ENCODE peak calls at places on chromosome 15, in nine cellular contexts. W, J, L, P, Y, G, D, A and S are unnamed samples.

GRCh38 chr15:38440353-38441129 is 13.4 kb upstream of the FAM98B start:
- DNase-seq in W (peak), D (peak), Y (peak), A (no peak), J (peak), G (peak), P (peak), L (no peak), S (no peak)

GRCh38 chr15:46061002-46061401 is 426.2 kb downstream of the SQOR start:
- DNase-seq in W (no peak), L (no peak), D (no peak), P (no peak), A (no peak), G (no peak), Y (no peak), J (no peak), S (no peak)

GRCh38 chr15:57647071-57647790 is 55.5 kb downstream of the MYZAP start:
- DNase-seq in L (no peak), G (no peak), W (no peak), P (no peak), A (no peak), Y (no peak), D (no peak), J (no peak), S (no peak)

GRCh38 chr15:42921049-42921731 is 612 bp upstream of the TTBK2 start:
- DNase-seq in G (peak), D (peak), P (peak), Y (peak), J (no peak), A (peak), L (no peak), W (no peak), S (no peak)

GRCh38 chr15:82624438-82624837 is 22.7 kb downstream of the CPEB1 start:
- DNase-seq in P (no peak), D (no peak), G (no peak), W (no peak), J (no peak), L (no peak), A (no peak), Y (no peak), S (no peak)

GRCh38 chr15:73986055-73986775 is 5.9 kb downstream of the STOML1 start:
- DNase-seq in J (no peak), W (no peak), L (no peak), G (no peak), Y (no peak), P (no peak), A (no peak), D (no peak), S (no peak)

GRCh38 chr15:43267439-43267838 is 711 bp upstream of the TGM5 start:
- DNase-seq in Y (no peak), G (no peak), P (no peak), J (no peak), L (no peak), D (no peak), A (no peak), W (no peak), S (no peak)

GRCh38 chr15:94069834-94070233 is 161.5 kb upstream of the MCTP2 start:
- DNase-seq in A (no peak), Y (no peak), W (no peak), L (no peak), G (no peak), P (no peak), D (no peak), J (no peak), S (no peak)

GRCh38 chr15:90557147-90557546 is 27.4 kb downstream of the CRTC3 start:
- DNase-seq in P (no peak), A (no peak), D (peak), J (no peak), L (no peak), Y (no peak), W (no peak), G (no peak), S (no peak)

GRCh38 chr15:76139368-76140068 is 79.7 kb downstream of the TMEM266 start:
- DNase-seq in W (peak), D (peak), J (peak), P (peak), L (peak), A (peak), Y (peak), G (peak), S (peak)

GRCh38 chr15:41347236-41347635 is 14.6 kb downstream of the NUSAP1 start:
- DNase-seq in A (no peak), J (no peak), G (no peak), L (no peak), D (no peak), P (no peak), W (no peak), Y (no peak), S (no peak)

GRCh38 chr15:90873998-90874605 is 5.7 kb downstream of the FURIN start:
- DNase-seq in G (no peak), D (peak), J (no peak), L (no peak), A (no peak), Y (no peak), W (peak), P (peak), S (peak)

GRCh38 chr15:101370330-101371024 is 75.4 kb upstream of the SNRPA1 start:
- DNase-seq in P (no peak), W (no peak), G (no peak), D (no peak), Y (peak), L (no peak), A (no peak), J (no peak), S (no peak)

GRCh38 chr15:99487337-99487730 is 78.5 kb upstream of the MEF2A start:
- DNase-seq in J (no peak), L (no peak), G (no peak), P (no peak), A (no peak), Y (no peak), D (no peak), W (no peak), S (no peak)